ENCODE peak calls at places on chromosomes 3 and 15, in four cellular contexts. Q is K562, E is HepG2, C is GM12878. H is an unnamed sample.

GRCh38 chr15:89172921-89173320 is 48.5 kb downstream of the RLBP1 start:
- DNase-seq in Q (no peak), E (no peak), C (no peak), H (no peak)

GRCh38 chr3:64224826-64225606 is at the start of gene PRICKLE2:
- DNase-seq in Q (no peak), E (no peak), C (peak), H (peak)

GRCh38 chr3:119206611-119207511 is 33.5 kb downstream of the UPK1B start:
- DNase-seq in Q (no peak), E (no peak), C (no peak), H (no peak)

GRCh38 chr3:48623851-48624547 is 2.4 kb upstream of the TMEM89 start:
- DNase-seq in Q (no peak), E (peak), C (no peak), H (no peak)

GRCh38 chr3:170869240-170869592 is 779 bp downstream of the RPL22L1 start:
- DNase-seq in Q (no peak), E (no peak), C (no peak), H (no peak)

GRCh38 chr15:79844221-79844620 is 52.6 kb downstream of the MTHFS start:
- DNase-seq in Q (no peak), E (no peak), C (no peak), H (no peak)

GRCh38 chr3:25690768-25691548 is 26.3 kb upstream of the TOP2B start:
- DNase-seq in Q (no peak), E (no peak), C (no peak), H (no peak)

GRCh38 chr3:187064210-187065115 is 74.8 kb downstream of the RPL39L start:
- DNase-seq in Q (no peak), E (peak), C (no peak), H (no peak)

GRCh38 chr3:156781310-156782230 is 44.6 kb upstream of the LEKR1 start:
- DNase-seq in Q (peak), E (no peak), C (no peak), H (no peak)

GRCh38 chr3:72572489-72573007 is 275.7 kb downstream of the SHQ1 start:
- DNase-seq in Q (no peak), E (no peak), C (no peak), H (no peak)
- TF ChIP-seq ESRRA in Q (no peak), E (no peak), C (no peak), H (no peak)

DNA sequence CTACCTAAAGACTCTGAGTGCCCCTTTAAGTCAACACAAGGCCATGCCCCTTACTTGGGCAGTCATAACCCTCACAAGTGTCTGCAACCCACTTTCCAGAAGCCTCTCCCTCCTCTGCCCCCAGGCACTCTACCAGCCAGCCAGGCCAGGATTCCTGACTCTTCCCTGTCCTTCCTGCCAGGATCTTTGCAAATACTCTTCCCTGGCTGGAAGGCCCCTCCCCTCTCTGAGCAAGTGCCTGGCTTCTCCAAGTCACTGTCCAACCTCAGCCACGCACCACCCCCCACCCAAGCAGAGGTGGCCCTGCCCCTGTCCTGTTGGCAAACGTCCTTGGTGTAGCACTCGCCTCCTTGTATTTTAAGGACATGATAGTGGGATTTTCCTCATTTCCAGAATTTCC is 54.7 kb upstream of the USP3 start:
- DNase-seq in Q (no peak), E (no peak), C (no peak), H (peak)
- TF ChIP-seq NR2C2 in Q (no peak), E (no peak), C (no peak), H (no peak)

DNA sequence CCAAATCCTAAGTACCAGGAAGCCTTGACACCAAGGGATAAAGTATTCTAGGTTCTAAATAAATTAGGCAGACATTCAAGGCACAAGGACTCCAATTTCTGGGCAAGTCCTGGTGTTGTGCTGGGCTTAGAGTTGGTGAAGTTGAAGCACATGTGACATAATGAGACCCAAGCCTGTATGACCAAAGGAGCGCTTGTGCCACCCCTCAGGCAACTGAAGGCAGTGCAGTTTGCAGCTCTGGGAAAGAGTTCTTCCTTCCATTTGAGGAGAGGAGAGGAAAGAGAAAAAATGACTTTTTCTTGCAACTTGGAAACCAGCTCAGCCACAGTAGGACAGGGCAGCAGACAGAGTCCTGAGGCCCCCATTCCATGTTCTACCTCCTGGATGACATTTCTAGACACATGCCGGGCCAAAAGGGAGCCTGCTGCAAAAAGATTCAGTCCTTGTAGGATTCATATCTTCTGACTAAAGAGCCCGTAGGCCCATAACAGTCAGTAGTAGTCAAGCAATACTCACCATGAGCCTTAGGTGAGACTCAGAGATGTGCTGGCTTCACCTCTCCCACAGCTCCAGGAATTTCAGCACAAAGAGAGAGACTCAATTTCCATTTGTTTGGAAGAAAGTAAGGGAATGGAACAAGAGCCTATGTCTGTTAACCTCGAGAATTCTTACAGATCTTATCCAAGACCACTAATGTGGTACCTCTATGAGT is 588.8 kb upstream of the BCHE start:
- DNase-seq in Q (no peak), E (peak), C (no peak), H (peak)
- TF ChIP-seq ESRRA in Q (no peak), E (no peak), C (no peak), H (no peak)

GRCh38 chr3:138363322-138363721 is 14.9 kb downstream of the MRAS start:
- DNase-seq in Q (no peak), E (no peak), C (no peak), H (no peak)
- TF ChIP-seq NR2C2 in Q (no peak), E (no peak), C (no peak), H (no peak)

H was measured in WTC11.